ENCODE peak calls at places on chromosomes 4 and X, in eight cellular contexts. One of them, this sample, is unnamed.

GRCh38 chrX:102154900-102155805 is 624 bp downstream of the BEX5 start:
- DNase-seq in CD8-positive, alpha-beta T cell: peak; percentile 13
- DNase-seq in breast epithelium: no peak
- DNase-seq in hepatocyte: no peak
- DNase-seq in ovary: peak; percentile 43
- DNase-seq in fibroblast of mammary gland: no peak
- DNase-seq in IMR-90: no peak
- DNase-seq in HCT116: no peak
- DNase-seq in this sample: peak; percentile 10

GRCh38 chrX:140701480-140701879 is 8.1 kb upstream of the LINC00632 start:
- DNase-seq in hepatocyte: peak; percentile 22
- DNase-seq in ovary: no peak
- DNase-seq in IMR-90: peak; percentile 37
- DNase-seq in fibroblast of mammary gland: peak; percentile 18
- DNase-seq in breast epithelium: no peak
- DNase-seq in HCT116: no peak
- DNase-seq in CD8-positive, alpha-beta T cell: no peak
- DNase-seq in this sample: peak; percentile 5

GRCh38 chr4:114599231-114600065 is 841 bp downstream of the UGT8 start:
- DNase-seq in CD8-positive, alpha-beta T cell: no peak
- DNase-seq in HCT116: peak; percentile 15
- DNase-seq in breast epithelium: no peak
- DNase-seq in ovary: no peak
- DNase-seq in IMR-90: no peak
- DNase-seq in hepatocyte: peak; percentile 49
- DNase-seq in fibroblast of mammary gland: no peak
- DNase-seq in this sample: no peak

GRCh38 chr4:98612318-98613250 is 45.8 kb downstream of the TSPAN5 start:
- DNase-seq in HCT116: no peak
- DNase-seq in fibroblast of mammary gland: no peak
- DNase-seq in CD8-positive, alpha-beta T cell: no peak
- DNase-seq in hepatocyte: no peak
- DNase-seq in ovary: no peak
- DNase-seq in breast epithelium: no peak
- DNase-seq in IMR-90: no peak
- DNase-seq in this sample: no peak

GRCh38 chrX:119667111-119667928 is 25.6 kb downstream of the SEPTIN6 start:
- DNase-seq in breast epithelium: no peak
- DNase-seq in CD8-positive, alpha-beta T cell: no peak
- DNase-seq in ovary: peak; percentile 56
- DNase-seq in fibroblast of mammary gland: peak; percentile 68
- DNase-seq in hepatocyte: no peak
- DNase-seq in IMR-90: no peak
- DNase-seq in HCT116: no peak
- DNase-seq in this sample: no peak

GRCh38 chr4:3303840-3304715 is 11.3 kb downstream of the RGS12 start:
- DNase-seq in HCT116: no peak
- DNase-seq in ovary: no peak
- DNase-seq in breast epithelium: no peak
- DNase-seq in CD8-positive, alpha-beta T cell: no peak
- DNase-seq in hepatocyte: no peak
- DNase-seq in IMR-90: no peak
- DNase-seq in fibroblast of mammary gland: no peak
- DNase-seq in this sample: no peak

GRCh38 chrX:132114607-132115006 is 13.2 kb downstream of the FRMD7 start:
- DNase-seq in fibroblast of mammary gland: no peak
- DNase-seq in hepatocyte: peak; percentile 16
- DNase-seq in HCT116: no peak
- DNase-seq in IMR-90: no peak
- DNase-seq in CD8-positive, alpha-beta T cell: no peak
- DNase-seq in breast epithelium: no peak
- DNase-seq in ovary: no peak
- DNase-seq in this sample: no peak

GRCh38 chr4:123580981-123581664 is 184.5 kb downstream of the SPRY1 start:
- DNase-seq in CD8-positive, alpha-beta T cell: no peak
- DNase-seq in hepatocyte: no peak
- DNase-seq in fibroblast of mammary gland: no peak
- DNase-seq in IMR-90: no peak
- DNase-seq in HCT116: peak; percentile 6
- DNase-seq in breast epithelium: no peak
- DNase-seq in ovary: no peak
- DNase-seq in this sample: no peak

GRCh38 chr4:101020956-101021355 is 326.4 kb downstream of the PPP3CA start:
- DNase-seq in breast epithelium: no peak
- DNase-seq in CD8-positive, alpha-beta T cell: no peak
- DNase-seq in IMR-90: peak; percentile 75
- DNase-seq in ovary: no peak
- DNase-seq in fibroblast of mammary gland: peak; percentile 63
- DNase-seq in hepatocyte: no peak
- DNase-seq in HCT116: peak; percentile 79
- DNase-seq in this sample: peak; percentile 84

GRCh38 chr4:40193018-40193571 is 3.7 kb upstream of the RHOH start:
- DNase-seq in CD8-positive, alpha-beta T cell: peak; percentile 49
- DNase-seq in ovary: no peak
- DNase-seq in HCT116: no peak
- DNase-seq in fibroblast of mammary gland: no peak
- DNase-seq in IMR-90: no peak
- DNase-seq in hepatocyte: peak; percentile 32
- DNase-seq in breast epithelium: no peak
- DNase-seq in this sample: no peak

GRCh38 chr4:114384629-114385028 is 214.0 kb upstream of the UGT8 start:
- DNase-seq in ovary: no peak
- DNase-seq in HCT116: peak; percentile 53
- DNase-seq in breast epithelium: no peak
- DNase-seq in IMR-90: peak; percentile 77
- DNase-seq in CD8-positive, alpha-beta T cell: no peak
- DNase-seq in fibroblast of mammary gland: peak; percentile 71
- DNase-seq in hepatocyte: peak; percentile 62
- DNase-seq in this sample: peak; percentile 45

GRCh38 chr4:38884254-38884653 is 16.6 kb downstream of the FAM114A1 start:
- DNase-seq in IMR-90: no peak
- DNase-seq in hepatocyte: no peak
- DNase-seq in CD8-positive, alpha-beta T cell: no peak
- DNase-seq in breast epithelium: no peak
- DNase-seq in ovary: no peak
- DNase-seq in fibroblast of mammary gland: no peak
- DNase-seq in HCT116: no peak
- DNase-seq in this sample: no peak

GRCh38 chr4:174919886-174920423 is 1.8 kb downstream of the ADAM29 start:
- DNase-seq in CD8-positive, alpha-beta T cell: no peak
- DNase-seq in HCT116: no peak
- DNase-seq in fibroblast of mammary gland: no peak
- DNase-seq in breast epithelium: no peak
- DNase-seq in ovary: no peak
- DNase-seq in hepatocyte: no peak
- DNase-seq in IMR-90: no peak
- DNase-seq in this sample: peak; percentile 20

GRCh38 chr4:106565727-106566126 is 197.1 kb upstream of the GIMD1 start:
- DNase-seq in CD8-positive, alpha-beta T cell: no peak
- DNase-seq in HCT116: no peak
- DNase-seq in fibroblast of mammary gland: peak; percentile 13
- DNase-seq in IMR-90: no peak
- DNase-seq in ovary: no peak
- DNase-seq in breast epithelium: no peak
- DNase-seq in hepatocyte: no peak
- DNase-seq in this sample: no peak

GRCh38 chr4:54096563-54096962 is 3.4 kb upstream of the GSX2 start:
- DNase-seq in IMR-90: no peak
- DNase-seq in CD8-positive, alpha-beta T cell: no peak
- DNase-seq in hepatocyte: no peak
- DNase-seq in HCT116: no peak
- DNase-seq in breast epithelium: no peak
- DNase-seq in fibroblast of mammary gland: no peak
- DNase-seq in ovary: no peak
- DNase-seq in this sample: no peak

GRCh38 chr4:54099959-54100606 is at the start of gene GSX2:
- DNase-seq in HCT116: no peak
- DNase-seq in breast epithelium: no peak
- DNase-seq in hepatocyte: no peak
- DNase-seq in fibroblast of mammary gland: no peak
- DNase-seq in IMR-90: no peak
- DNase-seq in ovary: peak; percentile 43
- DNase-seq in CD8-positive, alpha-beta T cell: no peak
- DNase-seq in this sample: no peak

GRCh38 chr4:54097152-54097551 is 2.8 kb upstream of the GSX2 start:
- DNase-seq in IMR-90: no peak
- DNase-seq in fibroblast of mammary gland: no peak
- DNase-seq in hepatocyte: no peak
- DNase-seq in CD8-positive, alpha-beta T cell: no peak
- DNase-seq in ovary: no peak
- DNase-seq in breast epithelium: no peak
- DNase-seq in HCT116: no peak
- DNase-seq in this sample: no peak

GRCh38 chr4:54099287-54099958 is 540 bp upstream of the GSX2 start:
- DNase-seq in hepatocyte: no peak
- DNase-seq in ovary: no peak
- DNase-seq in IMR-90: no peak
- DNase-seq in CD8-positive, alpha-beta T cell: no peak
- DNase-seq in HCT116: no peak
- DNase-seq in fibroblast of mammary gland: no peak
- DNase-seq in breast epithelium: no peak
- DNase-seq in this sample: no peak

GRCh38 chr4:54098375-54098774 is 1.6 kb upstream of the GSX2 start:
- DNase-seq in CD8-positive, alpha-beta T cell: no peak
- DNase-seq in hepatocyte: no peak
- DNase-seq in IMR-90: no peak
- DNase-seq in HCT116: no peak
- DNase-seq in breast epithelium: no peak
- DNase-seq in fibroblast of mammary gland: no peak
- DNase-seq in ovary: no peak
- DNase-seq in this sample: no peak
- H3K4me3 ChIP-seq in CD8-positive, alpha-beta T cell: no peak overlapping the region
- H3K4me3 ChIP-seq in hepatocyte: no peak overlapping the region
- H3K4me3 ChIP-seq in IMR-90: no peak overlapping the region
- H3K4me3 ChIP-seq in HCT116: no peak overlapping the region
- H3K4me3 ChIP-seq in breast epithelium: no peak overlapping the region
- H3K4me3 ChIP-seq in fibroblast of mammary gland: no peak overlapping the region
- H3K4me3 ChIP-seq in ovary: no peak overlapping the region
- H3K4me3 ChIP-seq in this sample: no peak overlapping the region

DNA sequence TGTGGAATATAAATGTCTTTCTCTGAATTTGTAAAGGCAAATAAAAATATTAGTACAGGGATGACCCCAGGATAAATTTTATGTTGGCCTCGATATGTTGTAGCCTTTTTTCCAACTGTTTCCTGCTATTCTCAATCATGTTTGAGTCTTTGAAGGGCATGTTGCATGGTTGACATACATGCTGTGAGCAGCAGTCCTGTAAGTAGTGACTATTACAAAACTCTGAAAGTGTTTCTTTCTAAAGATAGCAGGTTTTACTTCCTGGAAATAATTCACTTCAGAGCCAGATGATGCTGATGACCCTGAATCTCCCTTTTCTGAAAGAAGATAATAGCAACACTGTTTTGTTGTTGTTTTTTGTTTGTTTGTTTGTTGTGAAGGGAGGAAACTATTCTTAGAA is 393.0 kb upstream of the GNPDA2 start:
- DNase-seq in breast epithelium: no peak
- DNase-seq in IMR-90: no peak
- DNase-seq in fibroblast of mammary gland: no peak
- DNase-seq in hepatocyte: no peak
- DNase-seq in HCT116: no peak
- DNase-seq in ovary: no peak
- DNase-seq in CD8-positive, alpha-beta T cell: no peak
- DNase-seq in this sample: no peak
- TF ChIP-seq CTCF in breast epithelium: no peak
- TF ChIP-seq CTCF in IMR-90: no peak
- TF ChIP-seq CTCF in fibroblast of mammary gland: no peak
- TF ChIP-seq CTCF in hepatocyte: no peak
- TF ChIP-seq CTCF in HCT116: no peak
- TF ChIP-seq CTCF in ovary: no peak
- TF ChIP-seq CTCF in CD8-positive, alpha-beta T cell: no peak
- TF ChIP-seq CTCF in this sample: no peak

DNA sequence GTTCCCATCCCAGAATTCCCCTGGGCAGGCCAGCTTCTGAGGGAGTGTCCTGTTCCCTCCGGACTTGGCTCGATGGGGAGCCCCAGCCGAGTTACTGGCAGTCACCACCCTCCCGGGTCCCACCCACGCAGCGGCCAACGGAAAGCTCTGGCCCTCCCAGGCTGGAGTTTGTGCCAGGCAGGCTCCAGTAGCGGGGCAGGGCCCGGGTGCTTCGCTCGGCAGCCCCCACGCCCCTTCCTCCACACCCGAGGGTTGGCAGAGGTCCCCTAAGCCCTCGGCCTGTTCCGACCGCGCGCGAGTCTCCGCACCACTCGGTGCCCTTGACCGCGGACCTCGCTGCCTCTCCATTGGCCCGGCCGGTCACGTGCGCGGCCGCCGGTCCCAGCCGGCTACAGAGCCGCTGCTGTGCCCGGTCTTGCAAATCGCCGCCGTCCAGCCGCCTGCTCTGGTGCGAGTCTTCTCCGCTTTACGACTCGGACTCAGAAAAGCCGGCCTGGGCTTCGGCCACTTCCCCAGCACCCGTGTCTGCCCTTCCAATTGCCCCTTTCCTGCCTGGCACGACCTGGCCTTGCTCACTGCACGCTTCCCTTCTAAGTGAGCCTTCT is 20.8 kb upstream of the MTM1 start:
- DNase-seq in fibroblast of mammary gland: peak; percentile 43
- DNase-seq in IMR-90: no peak
- DNase-seq in breast epithelium: peak; percentile 41
- DNase-seq in ovary: peak; percentile 86
- DNase-seq in HCT116: no peak
- DNase-seq in hepatocyte: peak; percentile 73
- DNase-seq in CD8-positive, alpha-beta T cell: no peak
- DNase-seq in this sample: peak; percentile 5
- H3K4me3 ChIP-seq in fibroblast of mammary gland: peak overlapping the region; percentile 27
- H3K4me3 ChIP-seq in IMR-90: peak overlapping the region; percentile 27
- H3K4me3 ChIP-seq in breast epithelium: peak overlapping the region; percentile 48
- H3K4me3 ChIP-seq in ovary: peak overlapping the region; percentile 35
- H3K4me3 ChIP-seq in HCT116: no peak overlapping the region
- H3K4me3 ChIP-seq in hepatocyte: no peak overlapping the region
- H3K4me3 ChIP-seq in CD8-positive, alpha-beta T cell: peak overlapping the region; percentile 28
- H3K4me3 ChIP-seq in this sample: peak overlapping the region; percentile 26

DNA sequence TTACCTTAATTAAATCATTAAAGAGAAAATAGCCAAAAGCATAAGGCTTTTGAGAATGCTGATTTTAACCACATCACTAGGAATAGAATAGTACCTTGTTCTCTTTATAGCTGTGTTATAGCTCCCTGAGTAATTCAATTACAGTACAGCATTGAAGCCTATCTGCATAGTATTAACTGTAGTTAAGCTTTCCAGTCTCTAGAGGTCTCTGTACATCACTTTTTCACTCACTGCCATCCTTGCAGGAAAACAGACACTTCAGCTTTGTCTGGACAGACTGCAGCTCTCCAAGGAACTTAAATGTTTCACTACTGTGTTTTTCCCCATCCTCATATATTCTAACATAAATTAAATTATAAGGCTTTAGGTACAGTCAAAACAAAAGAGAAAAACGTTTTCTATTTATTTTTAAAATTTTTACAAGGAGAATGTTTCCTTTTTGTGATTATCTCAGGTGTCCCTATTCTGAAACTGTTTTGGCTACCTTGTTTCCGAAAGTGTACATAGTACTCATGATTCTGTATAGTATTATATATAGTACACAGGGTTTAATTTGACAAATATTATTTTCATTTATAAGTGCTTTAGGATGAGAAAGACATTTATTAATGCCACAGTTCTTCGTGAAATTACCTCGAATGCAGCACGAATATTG is 407.9 kb downstream of the PCDH18 start:
- DNase-seq in CD8-positive, alpha-beta T cell: no peak
- DNase-seq in fibroblast of mammary gland: peak; percentile 85
- DNase-seq in hepatocyte: peak; percentile 61
- DNase-seq in ovary: no peak
- DNase-seq in HCT116: peak; percentile 53
- DNase-seq in breast epithelium: no peak
- DNase-seq in IMR-90: peak; percentile 79
- DNase-seq in this sample: peak; percentile 53
- TF ChIP-seq CTCF in CD8-positive, alpha-beta T cell: no peak
- TF ChIP-seq CTCF in fibroblast of mammary gland: peak; percentile 78
- TF ChIP-seq CTCF in hepatocyte: peak; percentile 80
- TF ChIP-seq CTCF in ovary: peak; percentile 42
- TF ChIP-seq CTCF in HCT116: peak; percentile 47
- TF ChIP-seq CTCF in breast epithelium: peak; percentile 44
- TF ChIP-seq CTCF in IMR-90: peak; percentile 79
- TF ChIP-seq CTCF in this sample: peak; percentile 49